ENCODE peak calls at places on chromosomes 3 and 15, in ten cellular contexts. V is epithelial cell of esophagus; X is neural crest cell; B is CD8-positive, alpha-beta T cell; H is ovary; Z is endodermal cell; C is AG04449; S is cardiac fibroblast; G is kidney; F is tibial nerve. K is an unnamed sample.

GRCh38 chr3:161913786-161914389 is 417.3 kb downstream of the OTOL1 start:
- DNase-seq in V (peak), X (no peak), B (no peak), H (no peak), Z (no peak), C (no peak), S (peak), G (no peak), F (no peak), K (no peak)

GRCh38 chr3:25900171-25900570 is 110.3 kb downstream of the OXSM start:
- DNase-seq in V (no peak), X (no peak), B (no peak), H (no peak), Z (no peak), C (no peak), S (no peak), G (no peak), F (no peak), K (no peak)

GRCh38 chr3:14237431-14237830 is 58.8 kb downstream of the LSM3 start:
- DNase-seq in V (no peak), X (no peak), B (no peak), H (no peak), Z (no peak), C (no peak), S (no peak), G (no peak), F (no peak), K (no peak)

GRCh38 chr15:67140078-67140833 is 74.9 kb downstream of the SMAD3 start:
- DNase-seq in V (no peak), X (no peak), B (no peak), H (no peak), Z (no peak), C (no peak), S (no peak), G (no peak), F (no peak), K (no peak)

GRCh38 chr3:156862338-156862737 is 36.2 kb downstream of the LEKR1 start:
- DNase-seq in V (peak), X (no peak), B (no peak), H (no peak), Z (no peak), C (no peak), S (peak), G (no peak), F (no peak), K (no peak)

GRCh38 chr3:56323986-56324420 is 144.3 kb downstream of the ERC2 start:
- DNase-seq in V (peak), X (no peak), B (no peak), H (peak), Z (peak), C (no peak), S (peak), G (no peak), F (no peak), K (no peak)

GRCh38 chr3:139917226-139917785 is 17.7 kb upstream of the CLSTN2 start:
- DNase-seq in V (no peak), X (no peak), B (no peak), H (no peak), Z (no peak), C (no peak), S (no peak), G (no peak), F (no peak), K (no peak)

GRCh38 chr15:65049418-65049840 is 4.2 kb downstream of the SLC51B start:
- DNase-seq in V (peak), X (peak), B (peak), H (peak), Z (peak), C (peak), S (peak), G (peak), F (peak), K (peak)

GRCh38 chr15:99410477-99410876 is 155.3 kb upstream of the MEF2A start:
- DNase-seq in V (no peak), X (no peak), B (no peak), H (no peak), Z (no peak), C (no peak), S (no peak), G (no peak), F (no peak), K (no peak)

GRCh38 chr3:12280333-12280732 is 8.5 kb upstream of the PPARG start:
- DNase-seq in V (no peak), X (no peak), B (no peak), H (no peak), Z (no peak), C (no peak), S (no peak), G (no peak), F (no peak), K (no peak)

GRCh38 chr3:114079761-114080160 is 23.2 kb downstream of the QTRT2 start:
- DNase-seq in V (no peak), X (no peak), B (no peak), H (no peak), Z (no peak), C (no peak), S (peak), G (no peak), F (no peak), K (no peak)

GRCh38 chr3:78344918-78345317 is 1305.0 kb downstream of the ROBO2 start:
- DNase-seq in V (no peak), X (no peak), B (no peak), H (no peak), Z (no peak), C (no peak), S (no peak), G (no peak), F (no peak), K (no peak)

GRCh38 chr3:66037330-66037985 is 1.3 kb downstream of the MAGI1 start:
- DNase-seq in V (peak), X (peak), B (no peak), H (peak), Z (peak), C (no peak), S (peak), G (peak), F (no peak), K (peak)

GRCh38 chr3:35744419-35744818 is 105.1 kb downstream of the ARPP21 start:
- DNase-seq in V (no peak), X (no peak), B (no peak), H (no peak), Z (peak), C (no peak), S (no peak), G (no peak), F (no peak), K (no peak)

GRCh38 chr15:90362936-90363212 is 10.8 kb downstream of the ZNF774 start:
- DNase-seq in V (peak), X (no peak), B (no peak), H (no peak), Z (peak), C (peak), S (peak), G (no peak), F (no peak), K (no peak)

GRCh38 chr3:59663076-59663850 is 613.4 kb upstream of the CFAP20DC start:
- DNase-seq in V (no peak), X (no peak), B (no peak), H (no peak), Z (no peak), C (no peak), S (no peak), G (no peak), F (no peak), K (no peak)

GRCh38 chr3:138681463-138682215 is 73.1 kb downstream of the FAIM start:
- DNase-seq in V (no peak), X (no peak), B (no peak), H (no peak), Z (no peak), C (no peak), S (no peak), G (no peak), F (no peak), K (no peak)

GRCh38 chr3:15899438-15899837 is 101.7 kb upstream of the ANKRD28 start:
- DNase-seq in V (peak), X (no peak), B (no peak), H (no peak), Z (peak), C (no peak), S (peak), G (no peak), F (no peak), K (no peak)

GRCh38 chr3:41819200-41819599 is 142.7 kb downstream of the ULK4 start:
- DNase-seq in V (no peak), X (no peak), B (no peak), H (no peak), Z (no peak), C (no peak), S (no peak), G (no peak), F (no peak), K (no peak)

GRCh38 chr3:188266581-188267274 is 112.8 kb downstream of the LPP start:
- DNase-seq in V (no peak), X (no peak), B (no peak), H (peak), Z (no peak), C (peak), S (peak), G (peak), F (peak), K (no peak)

GRCh38 chr15:101522091-101522490 is 32.6 kb upstream of the PCSK6 start:
- DNase-seq in V (no peak), X (no peak), B (no peak), H (no peak), Z (peak), C (no peak), S (no peak), G (no peak), F (no peak), K (no peak)

GRCh38 chr3:154971341-154971740 is 108.8 kb upstream of the MME start:
- DNase-seq in V (peak), X (no peak), B (no peak), H (no peak), Z (no peak), C (no peak), S (no peak), G (no peak), F (no peak), K (no peak)

GRCh38 chr15:37098468-37099320 is 1.7 kb downstream of the MEIS2 start:
- DNase-seq in V (peak), X (no peak), B (no peak), H (peak), Z (peak), C (no peak), S (peak), G (peak), F (no peak), K (no peak)

GRCh38 chr15:78076231-78077052 is 1.1 kb downstream of the TBC1D2B start:
- DNase-seq in V (no peak), X (no peak), B (no peak), H (no peak), Z (no peak), C (no peak), S (peak), G (no peak), F (no peak), K (no peak)

GRCh38 chr3:65669163-65669875 is 369.4 kb downstream of the MAGI1 start:
- DNase-seq in V (peak), X (no peak), B (no peak), H (no peak), Z (no peak), C (no peak), S (peak), G (no peak), F (no peak), K (no peak)

GRCh38 chr15:67253517-67254237 is 784 bp downstream of the AAGAB start:
- DNase-seq in V (peak), X (no peak), B (no peak), H (no peak), Z (no peak), C (no peak), S (peak), G (no peak), F (no peak), K (no peak)

GRCh38 chr15:41796457-41796856 is 22.2 kb downstream of the MAPKBP1 start:
- DNase-seq in V (peak), X (no peak), B (no peak), H (no peak), Z (no peak), C (peak), S (peak), G (no peak), F (no peak), K (no peak)

GRCh38 chr3:169966951-169967915 is 626 bp downstream of the SEC62 start:
- DNase-seq in V (peak), X (no peak), B (peak), H (peak), Z (no peak), C (no peak), S (peak), G (peak), F (no peak), K (peak)

GRCh38 chr3:30286007-30286669 is 320.3 kb upstream of the TGFBR2 start:
- DNase-seq in V (peak), X (no peak), B (no peak), H (peak), Z (no peak), C (peak), S (peak), G (peak), F (peak), K (no peak)

GRCh38 chr15:38688761-38689160 is 124.1 kb upstream of the RASGRP1 start:
- DNase-seq in V (peak), X (no peak), B (peak), H (no peak), Z (no peak), C (no peak), S (no peak), G (no peak), F (no peak), K (no peak)

GRCh38 chr3:54827056-54827687 is 100.7 kb downstream of the LRTM1 start:
- DNase-seq in V (no peak), X (no peak), B (no peak), H (no peak), Z (no peak), C (no peak), S (no peak), G (no peak), F (no peak), K (no peak)

GRCh38 chr3:54831091-54831490 is 96.8 kb downstream of the LRTM1 start:
- DNase-seq in V (no peak), X (no peak), B (no peak), H (no peak), Z (no peak), C (no peak), S (no peak), G (no peak), F (no peak), K (no peak)

GRCh38 chr3:54827766-54828165 is 100.1 kb downstream of the LRTM1 start:
- DNase-seq in V (no peak), X (no peak), B (no peak), H (no peak), Z (no peak), C (no peak), S (no peak), G (no peak), F (no peak), K (no peak)

GRCh38 chr3:54826255-54826691 is 101.6 kb downstream of the LRTM1 start:
- DNase-seq in V (no peak), X (no peak), B (no peak), H (no peak), Z (no peak), C (no peak), S (no peak), G (no peak), F (no peak), K (no peak)

DNA sequence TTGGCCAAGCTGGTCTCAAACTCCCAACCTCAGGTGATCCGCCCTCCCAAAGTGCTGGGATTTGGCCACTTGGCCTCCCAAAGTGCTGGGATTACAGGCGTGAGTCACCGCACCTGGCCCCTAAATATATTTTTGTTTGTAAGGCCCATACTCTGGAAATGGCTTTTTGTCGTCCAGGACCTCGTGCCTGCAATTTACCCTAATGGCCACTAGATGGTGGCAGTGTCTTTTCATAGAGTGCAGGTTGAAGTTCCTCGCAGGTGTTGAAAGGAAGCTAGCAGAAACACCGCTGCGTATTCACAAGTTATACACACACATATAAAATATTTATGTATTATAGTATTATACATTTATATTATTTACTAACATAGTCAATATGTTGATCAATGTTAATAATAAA is 97.2 kb downstream of the LRTM1 start:
- DNase-seq in V (peak), X (peak), B (no peak), H (no peak), Z (peak), C (no peak), S (peak), G (no peak), F (no peak), K (no peak)
- TF ChIP-seq CTCF in V (peak), X (peak), B (peak), H (no peak), Z (peak), C (peak), S (peak), G (peak), F (peak), K (peak)

GRCh38 chr3:147945968-147946519 is 536.9 kb downstream of the ZIC1 start:
- DNase-seq in V (peak), X (no peak), B (no peak), H (no peak), Z (peak), C (peak), S (peak), G (no peak), F (peak), K (no peak)
- TF ChIP-seq CTCF in V (peak), X (peak), B (no peak), H (no peak), Z (peak), C (peak), S (peak), G (peak), F (peak), K (peak)

GRCh38 chr15:62067448-62068044 is 769 bp downstream of the C2CD4A start:
- DNase-seq in V (peak), X (no peak), B (no peak), H (peak), Z (peak), C (no peak), S (peak), G (peak), F (no peak), K (peak)
- TF ChIP-seq CTCF in V (no peak), X (no peak), B (no peak), H (no peak), Z (no peak), C (no peak), S (no peak), G (no peak), F (no peak), K (no peak)

GRCh38 chr3:134640872-134641470 is 9.9 kb downstream of the KY start:
- DNase-seq in V (peak), X (peak), B (no peak), H (no peak), Z (peak), C (no peak), S (peak), G (no peak), F (no peak), K (no peak)
- TF ChIP-seq CTCF in V (peak), X (peak), B (no peak), H (no peak), Z (peak), C (peak), S (peak), G (peak), F (peak), K (peak)

K was measured in progenitor cell of endocrine pancreas.